ENCODE peak calls at places on chromosomes 4 and X, in nine cellular contexts. T is MCF 10A, U is upper lobe of left lung, X is tibial artery, K is GM12865, W is GM06990, V is choroid plexus epithelial cell, S is glutamatergic neuron, N is IMR-90. M is an unnamed sample.

GRCh38 chr4:122591196-122591595 is 29.7 kb downstream of the IL21 start:
- DNase-seq in T (no peak), U (no peak), X (no peak), K (no peak), W (no peak), V (no peak), S (no peak), N (peak), M (no peak)

GRCh38 chrX:137573356-137574101 is 7.6 kb downstream of the ZIC3 start:
- DNase-seq in T (no peak), U (no peak), X (no peak), K (no peak), W (no peak), V (no peak), S (no peak), N (no peak), M (no peak)

GRCh38 chrX:17039826-17040225 is 93.4 kb downstream of the REPS2 start:
- DNase-seq in T (peak), U (no peak), X (no peak), K (no peak), W (no peak), V (peak), S (no peak), N (peak), M (peak)

GRCh38 chr4:17664755-17665154 is 50.3 kb downstream of the MED28 start:
- DNase-seq in T (no peak), U (no peak), X (no peak), K (peak), W (peak), V (no peak), S (no peak), N (no peak), M (no peak)

GRCh38 chr4:174089711-174090110 is 193.8 kb downstream of the FBXO8 start:
- DNase-seq in T (no peak), U (no peak), X (no peak), K (no peak), W (no peak), V (no peak), S (no peak), N (no peak), M (peak)

GRCh38 chr4:40924096-40924792 is 174.5 kb downstream of the NSUN7 start:
- DNase-seq in T (peak), U (peak), X (peak), K (peak), W (peak), V (peak), S (peak), N (peak), M (peak)

GRCh38 chr4:154189346-154189745 is 302.3 kb downstream of the DCHS2 start:
- DNase-seq in T (no peak), U (no peak), X (no peak), K (no peak), W (no peak), V (no peak), S (no peak), N (no peak), M (no peak)

GRCh38 chr4:176350671-176351070 is 30.9 kb downstream of the SPCS3 start:
- DNase-seq in T (no peak), U (peak), X (no peak), K (no peak), W (no peak), V (no peak), S (no peak), N (no peak), M (no peak)

GRCh38 chr4:10061650-10062415 is 40.5 kb upstream of the SLC2A9 start:
- DNase-seq in T (peak), U (no peak), X (no peak), K (no peak), W (no peak), V (peak), S (no peak), N (peak), M (peak)

GRCh38 chrX:69318651-69319305 is 153.5 kb upstream of the PJA1 start:
- DNase-seq in T (no peak), U (no peak), X (no peak), K (no peak), W (no peak), V (no peak), S (no peak), N (no peak), M (no peak)

GRCh38 chr4:60759518-60760245 is 440.4 kb upstream of the ADGRL3 start:
- DNase-seq in T (no peak), U (no peak), X (no peak), K (no peak), W (no peak), V (no peak), S (no peak), N (no peak), M (no peak)

GRCh38 chrX:64229145-64229544 is 1.3 kb downstream of the ASB12 start:
- DNase-seq in T (no peak), U (no peak), X (no peak), K (no peak), W (no peak), V (no peak), S (no peak), N (no peak), M (no peak)
- TF ChIP-seq CTCF in T (no peak), U (no peak), X (no peak), K (no peak), W (no peak), V (no peak), S (no peak), N (no peak), M (no peak)

DNA sequence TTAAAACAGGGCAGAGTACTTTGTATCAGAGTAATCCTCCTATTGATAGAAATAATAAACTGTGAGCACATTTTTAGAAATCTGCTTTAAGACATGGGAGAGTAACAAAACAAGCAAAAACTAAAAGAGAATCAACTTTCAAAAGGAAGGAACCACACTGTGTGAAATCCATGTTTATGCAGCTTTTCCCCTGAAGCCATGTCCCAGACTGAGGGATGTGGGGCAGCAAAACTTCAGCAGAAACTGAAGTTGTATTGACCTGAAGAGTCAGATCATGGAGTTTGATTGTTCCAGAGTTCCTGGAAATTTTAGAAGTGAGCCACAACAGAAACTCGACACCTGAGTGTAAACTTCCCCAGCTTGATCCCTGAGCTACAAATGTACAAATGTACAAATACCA is 53.2 kb downstream of the COMMD8 start:
- DNase-seq in T (peak), U (no peak), X (no peak), K (no peak), W (no peak), V (peak), S (no peak), N (peak), M (no peak)
- TF ChIP-seq CTCF in T (no peak), U (no peak), X (no peak), K (no peak), W (no peak), V (no peak), S (no peak), N (no peak), M (no peak)

GRCh38 chrX:7131621-7132020 is 15.9 kb upstream of the STS start:
- DNase-seq in T (no peak), U (no peak), X (no peak), K (no peak), W (no peak), V (no peak), S (no peak), N (no peak), M (no peak)

GRCh38 chrX:7133036-7133412 is 14.5 kb upstream of the STS start:
- DNase-seq in T (no peak), U (no peak), X (no peak), K (no peak), W (no peak), V (peak), S (no peak), N (peak), M (peak)

GRCh38 chrX:7127058-7127457 is 20.5 kb upstream of the STS start:
- DNase-seq in T (no peak), U (no peak), X (no peak), K (no peak), W (no peak), V (peak), S (no peak), N (no peak), M (no peak)

GRCh38 chrX:7132335-7133035 is 15.0 kb upstream of the STS start:
- DNase-seq in T (peak), U (no peak), X (no peak), K (peak), W (no peak), V (peak), S (peak), N (peak), M (peak)
- TF ChIP-seq CTCF in T (peak), U (peak), X (no peak), K (peak), W (peak), V (peak), S (no peak), N (peak), M (peak)

GRCh38 chr4:140790171-140790570 is 34.0 kb upstream of the TBC1D9 start:
- DNase-seq in T (no peak), U (no peak), X (no peak), K (no peak), W (no peak), V (no peak), S (no peak), N (no peak), M (no peak)
- TF ChIP-seq CTCF in T (no peak), U (no peak), X (no peak), K (no peak), W (no peak), V (no peak), S (no peak), N (no peak), M (no peak)

DNA sequence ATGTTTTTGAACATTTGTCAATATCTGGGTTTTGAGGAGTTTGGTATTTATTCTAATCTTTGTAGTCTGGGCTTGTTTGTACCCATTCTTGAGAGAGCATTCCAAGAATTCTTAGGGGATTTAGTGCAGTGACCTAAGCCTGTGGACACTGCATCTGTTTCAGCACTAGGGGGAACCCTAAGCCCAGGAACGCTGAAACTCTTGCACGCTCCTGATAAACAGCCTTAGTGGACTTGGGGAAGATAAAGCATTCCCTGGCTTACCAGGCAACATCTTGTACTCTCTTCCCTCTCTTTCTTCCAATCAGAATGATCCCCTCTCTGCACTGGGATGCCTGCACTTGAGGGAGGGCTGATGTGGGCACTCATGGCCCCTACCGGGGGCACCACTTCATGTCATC is 654.9 kb upstream of the HTR2C start:
- DNase-seq in T (peak), U (no peak), X (no peak), K (peak), W (peak), V (peak), S (peak), N (peak), M (peak)
- TF ChIP-seq CTCF in T (peak), U (peak), X (peak), K (peak), W (peak), V (peak), S (peak), N (peak), M (peak)

GRCh38 chr4:8688041-8688907 is 95.7 kb downstream of the CPZ start:
- DNase-seq in T (peak), U (peak), X (no peak), K (no peak), W (no peak), V (peak), S (peak), N (peak), M (peak)
- TF ChIP-seq CTCF in T (peak), U (no peak), X (no peak), K (peak), W (peak), V (peak), S (peak), N (peak), M (peak)

GRCh38 chr4:72330381-72330780 is 238.6 kb downstream of the ADAMTS3 start:
- DNase-seq in T (no peak), U (no peak), X (no peak), K (no peak), W (no peak), V (no peak), S (no peak), N (no peak), M (no peak)

GRCh38 chr4:72325215-72325614 is 243.8 kb downstream of the ADAMTS3 start:
- DNase-seq in T (no peak), U (no peak), X (no peak), K (no peak), W (no peak), V (no peak), S (no peak), N (no peak), M (no peak)

GRCh38 chr4:72323227-72323626 is 245.8 kb downstream of the ADAMTS3 start:
- DNase-seq in T (no peak), U (no peak), X (no peak), K (no peak), W (no peak), V (peak), S (no peak), N (no peak), M (no peak)

GRCh38 chr4:72326692-72327632 is 242.1 kb downstream of the ADAMTS3 start:
- DNase-seq in T (peak), U (no peak), X (no peak), K (peak), W (no peak), V (peak), S (no peak), N (peak), M (peak)
- TF ChIP-seq CTCF in T (peak), U (peak), X (peak), K (peak), W (peak), V (peak), S (peak), N (peak), M (peak)

DNA sequence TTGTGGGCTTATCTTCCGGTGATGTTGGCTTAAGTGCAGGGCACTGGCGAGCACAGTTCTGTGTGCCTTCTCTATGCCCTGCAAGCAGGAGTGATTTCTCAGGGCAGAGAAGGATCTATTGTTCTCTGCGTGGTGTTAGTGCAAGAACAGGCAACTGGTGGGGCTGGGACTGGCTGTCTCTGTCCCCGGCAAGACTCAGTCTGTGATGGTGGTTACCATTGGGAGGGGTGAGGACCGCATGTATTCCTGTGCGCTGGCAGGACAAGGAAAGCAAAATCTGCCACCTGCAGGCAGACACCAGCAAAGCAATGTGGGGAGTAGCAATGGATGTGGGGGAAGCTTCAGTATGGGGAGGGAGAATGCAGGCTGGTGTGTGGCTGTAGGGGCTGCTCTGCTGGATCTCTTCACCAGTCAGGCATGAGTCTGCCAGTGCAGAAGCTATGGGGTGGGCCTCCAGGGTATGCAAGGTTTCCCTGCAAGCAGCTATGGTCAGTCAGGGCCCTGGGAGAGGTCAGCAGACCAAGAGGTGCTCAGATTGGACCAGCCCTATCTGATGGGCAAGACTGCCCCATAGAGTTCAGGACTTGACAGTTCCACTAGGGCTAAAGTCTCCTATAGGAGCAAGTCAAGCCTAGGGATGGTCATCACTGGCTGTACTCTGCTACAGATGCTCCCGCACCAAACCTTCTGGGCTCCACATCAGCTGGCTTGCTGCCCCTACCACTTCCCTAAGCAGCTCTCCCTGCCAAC is 16.8 kb downstream of the PF4 start:
- DNase-seq in T (peak), U (no peak), X (no peak), K (peak), W (no peak), V (peak), S (peak), N (no peak), M (peak)
- TF ChIP-seq CTCF in T (no peak), U (peak), X (no peak), K (no peak), W (peak), V (peak), S (peak), N (peak), M (peak)

DNA sequence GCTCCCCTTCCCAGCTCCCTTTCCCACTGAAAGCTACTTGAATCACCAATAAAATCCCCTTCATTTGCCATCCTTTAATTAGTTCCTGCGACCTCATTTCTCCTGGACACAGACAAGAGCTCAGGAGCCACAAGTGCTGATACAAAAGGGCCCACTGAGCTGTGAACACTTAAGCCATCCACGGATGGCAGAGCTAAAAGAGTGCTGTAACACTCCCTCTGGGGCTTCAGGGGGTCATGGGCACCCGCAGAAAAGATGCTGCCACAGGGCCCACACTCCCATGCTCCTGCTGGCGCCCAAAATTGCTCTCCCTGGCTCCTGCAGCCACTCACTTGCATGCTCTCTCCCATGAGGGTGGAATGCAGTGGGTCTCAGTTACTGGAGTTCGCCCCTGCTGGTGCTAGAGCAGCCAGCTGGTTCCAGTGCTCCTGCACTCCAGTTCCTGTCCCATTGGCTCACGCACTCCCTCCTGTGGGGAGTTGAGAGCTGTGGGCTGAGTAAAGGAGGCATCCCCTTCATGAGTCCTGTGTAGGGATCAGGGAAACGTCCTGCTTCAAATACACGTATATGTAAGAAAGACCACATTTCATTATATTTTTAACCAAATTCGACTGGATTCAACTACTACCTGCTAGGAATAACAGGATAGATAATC is 1291.0 kb downstream of the ARAP2 start:
- DNase-seq in T (peak), U (no peak), X (no peak), K (peak), W (no peak), V (no peak), S (peak), N (no peak), M (no peak)
- TF ChIP-seq CTCF in T (peak), U (no peak), X (no peak), K (no peak), W (no peak), V (no peak), S (no peak), N (no peak), M (no peak)